ENCODE peak calls at places on chromosomes 16 and 17, in six cellular contexts. One of them, this sample, is unnamed.

GRCh38 chr16:22235839-22236745 is 30.0 kb downstream of the EEF2K start:
- DNase-seq in breast epithelium: no peak
- DNase-seq in pancreas: no peak
- DNase-seq in cardiac muscle cell: peak; percentile 48
- DNase-seq in gastrocnemius medialis: peak; percentile 50
- DNase-seq in A549: no peak
- DNase-seq in this sample: no peak

GRCh38 chr17:2048805-2049204 is 6.1 kb upstream of the HIC1 start:
- DNase-seq in breast epithelium: no peak
- DNase-seq in pancreas: no peak
- DNase-seq in cardiac muscle cell: no peak
- DNase-seq in gastrocnemius medialis: no peak
- DNase-seq in A549: no peak
- DNase-seq in this sample: no peak

GRCh38 chr17:21214777-21215541 is 998 bp upstream of the TMEM11 start:
- DNase-seq in breast epithelium: no peak
- DNase-seq in pancreas: no peak
- DNase-seq in cardiac muscle cell: peak; percentile 12
- DNase-seq in gastrocnemius medialis: no peak
- DNase-seq in A549: no peak
- DNase-seq in this sample: no peak

GRCh38 chr17:16003841-16004240 is 4.2 kb downstream of the TTC19 start:
- DNase-seq in breast epithelium: no peak
- DNase-seq in pancreas: no peak
- DNase-seq in cardiac muscle cell: no peak
- DNase-seq in gastrocnemius medialis: no peak
- DNase-seq in A549: no peak
- DNase-seq in this sample: no peak

GRCh38 chr17:29158096-29158495 is 22.1 kb downstream of the MYO18A start:
- DNase-seq in breast epithelium: no peak
- DNase-seq in pancreas: no peak
- DNase-seq in cardiac muscle cell: peak; percentile 33
- DNase-seq in gastrocnemius medialis: no peak
- DNase-seq in A549: no peak
- DNase-seq in this sample: no peak

GRCh38 chr17:66415366-66416206 is 113.2 kb downstream of the PRKCA start:
- DNase-seq in breast epithelium: no peak
- DNase-seq in pancreas: no peak
- DNase-seq in cardiac muscle cell: no peak
- DNase-seq in gastrocnemius medialis: no peak
- DNase-seq in A549: no peak
- DNase-seq in this sample: no peak

GRCh38 chr17:46727572-46728348 is 90.7 kb downstream of the WNT3 start:
- DNase-seq in breast epithelium: no peak
- DNase-seq in pancreas: no peak
- DNase-seq in cardiac muscle cell: peak; percentile 53
- DNase-seq in gastrocnemius medialis: no peak
- DNase-seq in A549: peak; percentile 18
- DNase-seq in this sample: no peak

GRCh38 chr16:642189-643049 is 791 bp downstream of the MCRIP2 start:
- DNase-seq in breast epithelium: no peak
- DNase-seq in pancreas: peak; percentile 89
- DNase-seq in cardiac muscle cell: peak; percentile 36
- DNase-seq in gastrocnemius medialis: peak; percentile 76
- DNase-seq in A549: peak; percentile 52
- DNase-seq in this sample: no peak

GRCh38 chr17:42183741-42184711 is 1.2 kb downstream of the HCRT start:
- DNase-seq in breast epithelium: no peak
- DNase-seq in pancreas: peak; percentile 82
- DNase-seq in cardiac muscle cell: peak; percentile 81
- DNase-seq in gastrocnemius medialis: peak; percentile 61
- DNase-seq in A549: peak; percentile 74
- DNase-seq in this sample: peak; percentile 57

GRCh38 chr16:14569213-14569612 is 60.8 kb downstream of the PARN start:
- DNase-seq in breast epithelium: no peak
- DNase-seq in pancreas: no peak
- DNase-seq in cardiac muscle cell: no peak
- DNase-seq in gastrocnemius medialis: no peak
- DNase-seq in A549: no peak
- DNase-seq in this sample: no peak

GRCh38 chr16:5176505-5176904 is 78.9 kb upstream of the EEF2KMT start:
- DNase-seq in breast epithelium: no peak
- DNase-seq in pancreas: no peak
- DNase-seq in cardiac muscle cell: no peak
- DNase-seq in gastrocnemius medialis: no peak
- DNase-seq in A549: no peak
- DNase-seq in this sample: no peak

GRCh38 chr16:23527961-23528634 is 17.8 kb upstream of the GGA2 start:
- DNase-seq in breast epithelium: no peak
- DNase-seq in pancreas: peak; percentile 45
- DNase-seq in cardiac muscle cell: no peak
- DNase-seq in gastrocnemius medialis: peak; percentile 52
- DNase-seq in A549: peak; percentile 22
- DNase-seq in this sample: no peak

GRCh38 chr17:74767111-74767516 is 9.0 kb downstream of the NAT9 start:
- DNase-seq in breast epithelium: no peak
- DNase-seq in pancreas: no peak
- DNase-seq in cardiac muscle cell: no peak
- DNase-seq in gastrocnemius medialis: no peak
- DNase-seq in A549: no peak
- DNase-seq in this sample: no peak

GRCh38 chr16:50526249-50526648 is 21.9 kb upstream of the NKD1 start:
- DNase-seq in breast epithelium: no peak
- DNase-seq in pancreas: no peak
- DNase-seq in cardiac muscle cell: no peak
- DNase-seq in gastrocnemius medialis: no peak
- DNase-seq in A549: no peak
- DNase-seq in this sample: no peak

GRCh38 chr17:28406478-28406824 is 439 bp upstream of the SLC46A1 start:
- DNase-seq in breast epithelium: no peak
- DNase-seq in pancreas: no peak
- DNase-seq in cardiac muscle cell: no peak
- DNase-seq in gastrocnemius medialis: no peak
- DNase-seq in A549: no peak
- DNase-seq in this sample: no peak

GRCh38 chr17:48004973-48005372 is 32.6 kb downstream of the COPZ2 start:
- DNase-seq in breast epithelium: no peak
- DNase-seq in pancreas: no peak
- DNase-seq in cardiac muscle cell: no peak
- DNase-seq in gastrocnemius medialis: no peak
- DNase-seq in A549: no peak
- DNase-seq in this sample: no peak

GRCh38 chr17:45584092-45585036 is 93.8 kb upstream of the PLEKHM1 start:
- DNase-seq in breast epithelium: no peak
- DNase-seq in pancreas: peak; percentile 77
- DNase-seq in cardiac muscle cell: peak; percentile 57
- DNase-seq in gastrocnemius medialis: peak; percentile 48
- DNase-seq in A549: peak; percentile 80
- DNase-seq in this sample: peak; percentile 61

GRCh38 chr17:59853168-59853918 is 39.4 kb downstream of the TUBD1 start:
- DNase-seq in breast epithelium: peak; percentile 81
- DNase-seq in pancreas: peak; percentile 83
- DNase-seq in cardiac muscle cell: peak; percentile 76
- DNase-seq in gastrocnemius medialis: no peak
- DNase-seq in A549: peak; percentile 100
- DNase-seq in this sample: peak; percentile 72

GRCh38 chr17:33506889-33507650 is 214.0 kb upstream of the ASIC2 start:
- DNase-seq in breast epithelium: no peak
- DNase-seq in pancreas: no peak
- DNase-seq in cardiac muscle cell: peak; percentile 23
- DNase-seq in gastrocnemius medialis: no peak
- DNase-seq in A549: no peak
- DNase-seq in this sample: no peak

GRCh38 chr17:73194514-73195222 is 1.8 kb downstream of the COG1 start:
- DNase-seq in breast epithelium: no peak
- DNase-seq in pancreas: no peak
- DNase-seq in cardiac muscle cell: no peak
- DNase-seq in gastrocnemius medialis: no peak
- DNase-seq in A549: no peak
- DNase-seq in this sample: no peak

GRCh38 chr17:2292100-2292499 is 11.5 kb downstream of the SMG6 start:
- DNase-seq in breast epithelium: no peak
- DNase-seq in pancreas: no peak
- DNase-seq in cardiac muscle cell: no peak
- DNase-seq in gastrocnemius medialis: no peak
- DNase-seq in A549: no peak
- DNase-seq in this sample: no peak

GRCh38 chr17:79027925-79028491 is 4.0 kb downstream of the C1QTNF1 start:
- DNase-seq in breast epithelium: peak; percentile 53
- DNase-seq in pancreas: no peak
- DNase-seq in cardiac muscle cell: peak; percentile 89
- DNase-seq in gastrocnemius medialis: no peak
- DNase-seq in A549: no peak
- DNase-seq in this sample: no peak

GRCh38 chr17:26766743-26767142 is 527.2 kb upstream of the WSB1 start:
- DNase-seq in breast epithelium: no peak
- DNase-seq in pancreas: no peak
- DNase-seq in cardiac muscle cell: no peak
- DNase-seq in gastrocnemius medialis: no peak
- DNase-seq in A549: no peak
- DNase-seq in this sample: no peak

GRCh38 chr17:80968602-80969029 is 23.0 kb upstream of the CHMP6 start:
- DNase-seq in breast epithelium: no peak
- DNase-seq in pancreas: peak; percentile 73
- DNase-seq in cardiac muscle cell: peak; percentile 25
- DNase-seq in gastrocnemius medialis: no peak
- DNase-seq in A549: no peak
- DNase-seq in this sample: no peak

GRCh38 chr16:15642557-15643452 is at the start of gene MARF1:
- DNase-seq in breast epithelium: peak; percentile 99
- DNase-seq in pancreas: peak; percentile 100
- DNase-seq in cardiac muscle cell: peak; percentile 98
- DNase-seq in gastrocnemius medialis: peak; percentile 97
- DNase-seq in A549: peak; percentile 97
- DNase-seq in this sample: peak; percentile 99
- TF ChIP-seq CTCF in breast epithelium: peak; percentile 46
- TF ChIP-seq CTCF in pancreas: no peak
- TF ChIP-seq CTCF in cardiac muscle cell: peak; percentile 33
- TF ChIP-seq CTCF in gastrocnemius medialis: peak; percentile 49
- TF ChIP-seq CTCF in A549: no peak
- TF ChIP-seq CTCF in this sample: peak; percentile 56

DNA sequence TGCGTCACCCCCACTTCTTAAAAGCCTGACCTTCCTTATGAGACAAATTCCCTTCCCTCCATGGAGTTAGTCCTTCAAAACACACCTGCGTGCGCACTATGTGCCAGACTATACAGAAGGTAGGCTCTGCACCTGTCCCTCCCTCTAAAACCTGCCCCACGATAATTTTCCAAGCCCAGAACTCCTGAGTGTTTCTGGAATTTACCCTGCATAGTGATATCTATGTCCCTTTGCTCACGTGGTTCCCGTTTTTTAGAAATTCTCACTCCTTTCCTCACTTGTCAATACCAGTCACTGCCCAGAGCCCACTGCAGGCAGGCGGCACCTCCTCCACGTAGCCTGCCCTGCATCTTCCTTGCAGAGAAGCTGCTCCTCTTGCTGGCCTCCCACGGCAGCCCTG is 82.2 kb downstream of the SLC6A2 start:
- DNase-seq in breast epithelium: no peak
- DNase-seq in pancreas: no peak
- DNase-seq in cardiac muscle cell: no peak
- DNase-seq in gastrocnemius medialis: no peak
- DNase-seq in A549: no peak
- DNase-seq in this sample: no peak
- H3K9me3 ChIP-seq in breast epithelium: no peaks in the 10 kb centered on the region
- H3K9me3 ChIP-seq in pancreas: no peaks in the 10 kb centered on the region
- H3K9me3 ChIP-seq in cardiac muscle cell: no peaks in the 10 kb centered on the region
- H3K9me3 ChIP-seq in gastrocnemius medialis: no peaks in the 10 kb centered on the region
- H3K9me3 ChIP-seq in A549: no peaks in the 10 kb centered on the region
- H3K9me3 ChIP-seq in this sample: no peaks in the 10 kb centered on the region

GRCh38 chr17:82287013-82287848 is 13.7 kb upstream of the CSNK1D start:
- DNase-seq in breast epithelium: no peak
- DNase-seq in pancreas: no peak
- DNase-seq in cardiac muscle cell: no peak
- DNase-seq in gastrocnemius medialis: no peak
- DNase-seq in A549: no peak
- DNase-seq in this sample: no peak
- H3K27ac ChIP-seq in breast epithelium: peak overlapping the region; percentile 80
- H3K27ac ChIP-seq in pancreas: peak overlapping the region; percentile 39
- H3K27ac ChIP-seq in cardiac muscle cell: no peak overlapping the region
- H3K27ac ChIP-seq in gastrocnemius medialis: peak overlapping the region; percentile 54
- H3K27ac ChIP-seq in A549: peak overlapping the region; percentile 88
- H3K27ac ChIP-seq in this sample: no peak overlapping the region

GRCh38 chr16:27505297-27506236 is 44.1 kb downstream of the GTF3C1 start:
- DNase-seq in breast epithelium: no peak
- DNase-seq in pancreas: no peak
- DNase-seq in cardiac muscle cell: peak; percentile 12
- DNase-seq in gastrocnemius medialis: no peak
- DNase-seq in A549: no peak
- DNase-seq in this sample: no peak

GRCh38 chr16:27508476-27508875 is 41.2 kb downstream of the GTF3C1 start:
- DNase-seq in breast epithelium: no peak
- DNase-seq in pancreas: no peak
- DNase-seq in cardiac muscle cell: no peak
- DNase-seq in gastrocnemius medialis: no peak
- DNase-seq in A549: no peak
- DNase-seq in this sample: no peak

GRCh38 chr16:27511657-27512056 is 38.1 kb downstream of the GTF3C1 start:
- DNase-seq in breast epithelium: no peak
- DNase-seq in pancreas: no peak
- DNase-seq in cardiac muscle cell: peak; percentile 35
- DNase-seq in gastrocnemius medialis: peak; percentile 66
- DNase-seq in A549: no peak
- DNase-seq in this sample: no peak

GRCh38 chr16:27503662-27504061 is 46.1 kb downstream of the GTF3C1 start:
- DNase-seq in breast epithelium: no peak
- DNase-seq in pancreas: no peak
- DNase-seq in cardiac muscle cell: no peak
- DNase-seq in gastrocnemius medialis: no peak
- DNase-seq in A549: no peak
- DNase-seq in this sample: no peak

DNA sequence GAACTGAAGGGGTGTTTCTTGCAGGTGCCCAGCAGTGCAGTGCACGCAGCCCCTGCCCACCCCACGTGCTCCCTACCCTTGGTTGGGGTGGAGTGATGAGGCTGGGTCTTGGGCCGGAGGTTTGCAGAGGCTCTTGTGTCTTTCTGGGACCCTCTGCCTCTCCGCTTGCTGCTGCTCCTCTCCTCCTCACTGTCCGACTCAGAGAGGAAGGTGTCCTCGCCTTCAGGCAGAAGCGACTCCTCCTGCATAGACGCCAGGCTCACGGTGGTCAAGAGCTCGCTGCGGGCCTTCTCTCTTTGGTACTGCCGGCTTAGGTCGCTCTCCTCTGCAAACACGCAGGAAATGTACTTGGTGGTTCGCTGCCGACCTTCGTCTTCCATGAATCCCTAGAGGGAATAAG is 42.9 kb downstream of the GTF3C1 start:
- DNase-seq in breast epithelium: no peak
- DNase-seq in pancreas: no peak
- DNase-seq in cardiac muscle cell: no peak
- DNase-seq in gastrocnemius medialis: no peak
- DNase-seq in A549: no peak
- DNase-seq in this sample: no peak
- TF ChIP-seq CTCF in breast epithelium: no peak
- TF ChIP-seq CTCF in pancreas: no peak
- TF ChIP-seq CTCF in cardiac muscle cell: no peak
- TF ChIP-seq CTCF in gastrocnemius medialis: no peak
- TF ChIP-seq CTCF in A549: no peak
- TF ChIP-seq CTCF in this sample: no peak

GRCh38 chr17:54408741-54409140 is 491.9 kb upstream of the TOM1L1 start:
- DNase-seq in breast epithelium: no peak
- DNase-seq in pancreas: no peak
- DNase-seq in cardiac muscle cell: no peak
- DNase-seq in gastrocnemius medialis: no peak
- DNase-seq in A549: no peak
- DNase-seq in this sample: no peak
- H3K9me3 ChIP-seq in breast epithelium: no peaks in the 10 kb centered on the region
- H3K9me3 ChIP-seq in pancreas: no peaks in the 10 kb centered on the region
- H3K9me3 ChIP-seq in cardiac muscle cell: no peaks in the 10 kb centered on the region
- H3K9me3 ChIP-seq in gastrocnemius medialis: no peaks in the 10 kb centered on the region
- H3K9me3 ChIP-seq in A549: no peaks in the 10 kb centered on the region
- H3K9me3 ChIP-seq in this sample: no peaks in the 10 kb centered on the region

GRCh38 chr17:794876-795275 is 12.7 kb downstream of the MRM3 start:
- DNase-seq in breast epithelium: peak; percentile 87
- DNase-seq in pancreas: peak; percentile 96
- DNase-seq in cardiac muscle cell: peak; percentile 77
- DNase-seq in gastrocnemius medialis: peak; percentile 82
- DNase-seq in A549: peak; percentile 79
- DNase-seq in this sample: peak; percentile 49
- H3K27ac ChIP-seq in breast epithelium: peak overlapping the region; percentile 39
- H3K27ac ChIP-seq in pancreas: peak overlapping the region; percentile 53
- H3K27ac ChIP-seq in cardiac muscle cell: no peak overlapping the region
- H3K27ac ChIP-seq in gastrocnemius medialis: peak overlapping the region; percentile 72
- H3K27ac ChIP-seq in A549: peak overlapping the region; percentile 17
- H3K27ac ChIP-seq in this sample: no peak overlapping the region